ENCODE peak calls at places on chromosomes 7 and 10, in five cellular contexts. R is tibial nerve, I is breast epithelium, S is uterus, P is upper lobe of left lung. G is an unnamed sample. For H3K36me3, the result is how much of the 10 kb centered on the place peaks cover.

GRCh38 chr10:3095373-3096139 is 28.2 kb downstream of the PFKP start:
- DNase-seq in R (peak), I (no peak), S (peak), P (peak), G (peak)

GRCh38 chr7:36227223-36227622 is 74.2 kb downstream of the EEPD1 start:
- DNase-seq in S (peak), R (peak), I (no peak), P (no peak), G (no peak)

GRCh38 chr7:132933076-132933466 is 148.8 kb downstream of the CHCHD3 start:
- DNase-seq in I (no peak), S (no peak), R (no peak), P (no peak), G (no peak)

GRCh38 chr10:29394321-29394932 is 105.6 kb downstream of the LYZL1 start:
- DNase-seq in S (no peak), R (no peak), I (no peak), P (no peak), G (no peak)

GRCh38 chr10:69242844-69243212 is 22.7 kb downstream of the HKDC1 start:
- DNase-seq in R (no peak), S (no peak), I (no peak), P (no peak), G (no peak)

GRCh38 chr10:51117053-51117660 is 42.9 kb downstream of the PRKG1 start:
- DNase-seq in I (no peak), P (no peak), R (no peak), S (no peak), G (no peak)

GRCh38 chr10:29055091-29055490 is 233.8 kb upstream of the LYZL1 start:
- DNase-seq in R (no peak), I (no peak), P (no peak), S (no peak), G (no peak)

GRCh38 chr10:71368639-71369038 is 28.1 kb upstream of the CDH23 start:
- DNase-seq in I (no peak), R (no peak), P (no peak), S (no peak), G (no peak)

GRCh38 chr7:101677421-101678137 is 48.5 kb upstream of the MYL10 start:
- DNase-seq in P (no peak), I (no peak), R (no peak), S (no peak), G (no peak)

GRCh38 chr7:78578701-78579100 is 780.1 kb downstream of the PHTF2 start:
- DNase-seq in S (no peak), I (no peak), P (no peak), R (no peak), G (no peak)

GRCh38 chr7:42858570-42858969 is 53.3 kb downstream of the C7orf25 start:
- DNase-seq in P (no peak), R (no peak), I (no peak), S (no peak), G (no peak)

GRCh38 chr10:69335063-69335587 is 56.8 kb downstream of the HK1 start:
- DNase-seq in I (no peak), S (peak), P (peak), R (no peak), G (peak)

GRCh38 chr7:7816084-7816483 is 97.7 kb upstream of the RPA3 start:
- DNase-seq in R (no peak), I (no peak), S (no peak), P (no peak), G (peak)

GRCh38 chr10:112361951-112362770 is 11.8 kb upstream of the ACSL5 start:
- DNase-seq in P (peak), I (no peak), S (peak), R (peak), G (no peak)

GRCh38 chr10:99620713-99621453 is 644 bp upstream of the SLC25A28 start:
- DNase-seq in I (peak), P (peak), S (peak), R (peak), G (peak)

GRCh38 chr7:30831227-30831626 is 60.0 kb downstream of the MINDY4 start:
- DNase-seq in S (no peak), I (no peak), R (no peak), P (no peak), G (no peak)

GRCh38 chr10:101828734-101829551 is 10.7 kb upstream of the OGA start:
- DNase-seq in I (no peak), R (no peak), P (no peak), S (peak), G (no peak)

GRCh38 chr10:103676058-103676785 is 179.2 kb downstream of the SH3PXD2A start:
- DNase-seq in I (no peak), S (peak), P (no peak), R (peak), G (no peak)

GRCh38 chr10:89887830-89888229 is 186.4 kb downstream of the KIF20B start:
- DNase-seq in R (no peak), S (no peak), P (no peak), I (no peak), G (no peak)

GRCh38 chr7:83362786-83363185 is 200.1 kb upstream of the PCLO start:
- DNase-seq in S (no peak), P (no peak), I (no peak), R (no peak), G (no peak)

GRCh38 chr7:101300465-101301376 is 20.9 kb downstream of the IFT22 start:
- DNase-seq in I (no peak), P (no peak), R (no peak), S (no peak), G (no peak)

GRCh38 chr10:43194266-43194665 is 56.0 kb downstream of the CSGALNACT2 start:
- DNase-seq in S (no peak), P (no peak), I (no peak), R (no peak), G (no peak)

GRCh38 chr7:136600475-136600874 is 268.0 kb upstream of the CHRM2 start:
- DNase-seq in P (no peak), S (no peak), I (no peak), R (no peak), G (no peak)

GRCh38 chr10:121077331-121077730 is 226.2 kb downstream of the WDR11 start:
- DNase-seq in I (no peak), P (peak), S (peak), R (peak), G (no peak)

GRCh38 chr10:13053794-13054462 is 46.0 kb upstream of the OPTN start:
- DNase-seq in P (no peak), S (no peak), R (no peak), I (no peak), G (no peak)

GRCh38 chr7:127809285-127809702 is 157.3 kb downstream of the SND1 start:
- DNase-seq in I (no peak), P (no peak), R (no peak), S (no peak), G (no peak)

GRCh38 chr7:132226626-132227290 is 349.5 kb downstream of the PLXNA4 start:
- DNase-seq in S (no peak), R (no peak), I (no peak), P (no peak), G (no peak)

GRCh38 chr10:99395750-99396445 is 34.5 kb downstream of the GOT1 start:
- DNase-seq in P (peak), S (no peak), I (no peak), R (no peak), G (no peak)

GRCh38 chr7:27314111-27314510 is 71.5 kb downstream of the EVX1 start:
- DNase-seq in P (no peak), S (no peak), I (no peak), R (no peak), G (no peak)

GRCh38 chr10:101216631-101217425 is 12.4 kb downstream of the LBX1 start:
- DNase-seq in I (no peak), P (no peak), S (no peak), R (no peak), G (no peak)

GRCh38 chr7:46716926-46717325 is 795.9 kb upstream of the IGFBP3 start:
- DNase-seq in P (no peak), S (no peak), R (no peak), I (no peak), G (no peak)

GRCh38 chr10:122141821-122142651 is 129.1 kb upstream of the BTBD16 start:
- DNase-seq in I (no peak), R (no peak), P (no peak), S (no peak), G (no peak)

GRCh38 chr10:122139627-122140151 is 131.4 kb upstream of the BTBD16 start:
- DNase-seq in P (no peak), R (no peak), S (peak), I (no peak), G (no peak)

GRCh38 chr10:122142652-122143237 is 128.4 kb upstream of the BTBD16 start:
- DNase-seq in S (no peak), P (no peak), R (no peak), I (no peak), G (peak)

GRCh38 chr10:122140477-122140902 is 130.6 kb upstream of the BTBD16 start:
- DNase-seq in I (no peak), R (no peak), S (peak), P (no peak), G (no peak)

GRCh38 chr10:122140941-122141623 is 130.0 kb upstream of the BTBD16 start:
- DNase-seq in P (peak), R (peak), S (peak), I (peak), G (peak)
- TF ChIP-seq POLR2A in P (no peak), R (no peak), S (no peak), I (no peak), G (no peak)

GRCh38 chr7:107996072-107996824 is 6.7 kb downstream of the LAMB1 start:
- DNase-seq in P (no peak), S (no peak), R (no peak), I (no peak), G (no peak)
- H3K36me3 ChIP-seq in P (under half), S (under half), R (under half), I (under half), G (under half)

DNA sequence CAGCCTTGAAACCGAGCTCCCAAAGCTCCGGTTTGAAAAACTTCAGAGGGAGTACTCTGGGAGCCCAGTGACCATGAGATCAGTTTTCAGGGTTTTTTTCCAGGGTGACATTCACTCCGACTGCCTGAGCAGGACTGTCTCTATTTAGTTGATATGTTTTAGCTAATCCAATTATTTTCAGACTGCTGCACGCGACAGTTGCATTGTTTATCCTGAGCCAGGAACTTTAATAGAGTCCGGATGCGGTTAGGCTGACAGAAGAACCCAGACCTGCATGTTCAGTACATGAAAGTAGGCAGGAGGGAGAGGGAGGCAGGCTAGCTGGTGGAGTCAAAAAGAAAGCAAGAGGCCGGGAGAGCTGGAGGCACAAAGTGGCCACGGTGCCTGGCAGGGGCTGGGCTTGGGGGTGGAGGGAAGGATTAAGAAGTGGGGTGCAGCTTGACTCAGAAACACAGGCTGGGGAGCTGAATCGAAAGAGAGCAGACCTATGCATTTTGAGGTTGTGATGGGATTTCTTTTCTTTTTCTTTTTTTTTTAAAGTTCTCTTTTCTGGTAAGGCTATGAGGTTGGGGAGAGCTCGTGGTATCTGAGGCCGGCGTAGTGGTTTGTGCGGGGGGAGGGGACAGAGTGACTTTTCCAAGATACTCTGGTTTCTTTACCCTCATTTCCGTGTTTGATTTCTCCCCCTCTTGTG is 5.7 kb downstream of the GATA3 start:
- DNase-seq in I (no peak), S (no peak), R (no peak), P (no peak), G (peak)
- TF ChIP-seq POLR2A in I (no peak), S (no peak), R (no peak), P (no peak), G (no peak)

GRCh38 chr7:44486001-44486400 is 4.5 kb downstream of the NUDCD3 start:
- DNase-seq in P (no peak), R (no peak), I (no peak), S (no peak), G (no peak)

GRCh38 chr7:44486693-44487092 is 3.8 kb downstream of the NUDCD3 start:
- DNase-seq in I (no peak), R (no peak), S (no peak), P (peak), G (no peak)

GRCh38 chr7:44477955-44478354 is 12.5 kb downstream of the NUDCD3 start:
- DNase-seq in I (no peak), R (no peak), S (no peak), P (no peak), G (no peak)

GRCh38 chr7:44484482-44485313 is 5.8 kb downstream of the NUDCD3 start:
- DNase-seq in S (no peak), I (no peak), P (no peak), R (no peak), G (no peak)

GRCh38 chr7:44482502-44483485 is 7.7 kb downstream of the NUDCD3 start:
- DNase-seq in R (no peak), I (no peak), P (no peak), S (no peak), G (no peak)
- H3K36me3 ChIP-seq in R (under half), I (under half), P (half or more), S (under half), G (under half)

GRCh38 chr10:19605806-19606205 is 210.4 kb upstream of the PLXDC2 start:
- DNase-seq in S (no peak), I (no peak), P (no peak), R (no peak), G (no peak)
- TF ChIP-seq POLR2A in S (no peak), I (no peak), P (no peak), R (no peak), G (no peak)

GRCh38 chr10:113947138-113948011 is 92.9 kb downstream of the NHLRC2 start:
- DNase-seq in S (no peak), P (peak), I (no peak), R (no peak), G (peak)

GRCh38 chr10:113945075-113945686 is 90.7 kb downstream of the NHLRC2 start:
- DNase-seq in R (no peak), S (no peak), P (peak), I (no peak), G (no peak)

GRCh38 chr10:113941140-113941539 is 86.7 kb downstream of the NHLRC2 start:
- DNase-seq in S (no peak), P (no peak), R (no peak), I (no peak), G (no peak)

GRCh38 chr10:113950268-113950667 is 93.4 kb upstream of the ADRB1 start:
- DNase-seq in R (no peak), S (no peak), P (no peak), I (no peak), G (no peak)

DNA sequence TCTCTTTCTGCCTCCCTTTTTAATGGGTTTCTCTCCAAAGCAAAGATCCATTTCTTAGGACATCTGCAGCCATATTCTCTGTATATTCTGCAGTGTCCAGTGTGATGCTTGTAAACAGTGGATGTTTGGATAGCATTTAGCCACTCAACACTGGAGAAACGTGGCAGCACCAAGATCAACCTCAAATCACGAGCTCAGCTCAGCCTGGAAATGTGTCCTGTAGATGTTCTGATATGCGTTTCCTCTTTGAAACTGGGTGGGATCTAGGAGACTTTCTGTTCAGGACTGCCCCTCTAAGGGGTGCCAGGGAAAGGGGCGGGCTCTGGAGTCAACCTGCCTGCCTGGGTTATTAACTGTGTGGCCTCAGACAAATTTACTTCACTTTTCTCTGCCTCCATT is 91.2 kb downstream of the NHLRC2 start:
- DNase-seq in S (no peak), R (no peak), I (no peak), P (no peak), G (no peak)
- H3K36me3 ChIP-seq in S (under half), R (under half), I (under half), P (under half), G (under half)

DNA sequence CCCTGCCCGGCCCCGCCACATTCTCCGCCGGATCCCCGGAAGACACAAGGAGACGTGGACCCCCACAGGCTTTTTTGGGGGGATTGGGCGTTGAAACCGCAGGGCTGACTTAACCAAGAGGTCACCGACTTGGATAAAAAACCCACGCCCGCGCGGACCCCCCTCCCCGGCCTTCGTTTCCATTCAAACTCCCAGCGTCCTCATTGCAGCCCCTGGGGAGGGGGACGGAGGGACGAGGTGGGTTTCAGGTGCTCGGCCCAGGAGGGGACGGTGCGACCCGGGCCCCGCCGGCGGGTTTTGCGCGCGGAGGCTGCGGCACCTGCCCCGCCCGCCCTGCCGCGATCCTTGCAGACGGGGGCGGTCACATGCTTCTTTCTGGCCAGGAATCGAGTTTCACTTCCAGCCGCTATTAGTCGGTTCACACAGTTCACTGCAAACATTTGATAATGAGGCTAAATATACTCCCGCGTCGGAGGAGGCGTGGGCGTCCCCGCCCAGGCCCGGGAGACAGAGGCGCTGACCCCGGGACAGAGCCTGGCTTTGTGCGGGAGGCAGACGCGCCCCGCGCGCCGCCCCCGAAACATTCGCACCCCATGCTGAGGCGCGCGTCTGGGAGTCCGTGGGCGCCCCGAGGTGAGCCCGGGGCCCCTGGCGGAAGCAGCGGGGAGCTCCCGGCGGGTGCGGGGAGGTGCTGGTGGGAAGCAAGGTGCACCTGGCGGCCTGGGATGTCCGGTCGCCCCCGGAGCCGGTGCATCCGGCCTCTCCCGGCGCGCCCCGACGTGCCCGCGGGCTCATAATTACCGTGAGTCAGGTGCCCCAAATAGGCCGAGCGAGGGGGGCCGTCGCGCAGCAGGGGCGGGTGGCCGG is 2.7 kb upstream of the PDGFA start:
- DNase-seq in R (peak), S (peak), I (no peak), P (peak), G (peak)
- TF ChIP-seq POLR2A in R (no peak), S (no peak), I (no peak), P (peak), G (no peak)

GRCh38 chr10:49471532-49471931 is 67.4 kb downstream of the ERCC6 start:
- DNase-seq in R (no peak), P (no peak), I (no peak), S (no peak), G (no peak)
- H3K36me3 ChIP-seq in R (under half), P (half or more), I (under half), S (under half), G (half or more)

G was measured in Peyer's patch.